ENCODE peak calls at places on chromosomes 1 and 21, in seven cellular contexts. One of them, this sample, is unnamed. For H3K4me1, the result is how much of the 10 kb centered on the place peaks cover.

GRCh38 chr1:35452086-35452485 is 105.1 kb downstream of the KIAA0319L start:
- DNase-seq in neuronal stem cell: no peak
- DNase-seq in left ventricle myocardium inferior: peak
- DNase-seq in GM12878: no peak
- DNase-seq in HCT116: no peak
- DNase-seq in heart right ventricle: peak
- DNase-seq in endodermal cell: no peak
- DNase-seq in this sample: no peak

GRCh38 chr1:173266845-173267244 is 59.7 kb upstream of the TNFSF4 start:
- DNase-seq in GM12878: no peak
- DNase-seq in endodermal cell: no peak
- DNase-seq in heart right ventricle: no peak
- DNase-seq in HCT116: no peak
- DNase-seq in left ventricle myocardium inferior: no peak
- DNase-seq in neuronal stem cell: no peak
- DNase-seq in this sample: no peak

GRCh38 chr21:38266732-38267131 is 9.9 kb downstream of the KCNJ15 start:
- DNase-seq in neuronal stem cell: no peak
- DNase-seq in endodermal cell: no peak
- DNase-seq in left ventricle myocardium inferior: no peak
- DNase-seq in GM12878: no peak
- DNase-seq in heart right ventricle: no peak
- DNase-seq in HCT116: no peak
- DNase-seq in this sample: no peak

GRCh38 chr1:48115835-48116234 is 106.7 kb upstream of the SLC5A9 start:
- DNase-seq in left ventricle myocardium inferior: no peak
- DNase-seq in neuronal stem cell: no peak
- DNase-seq in GM12878: no peak
- DNase-seq in HCT116: no peak
- DNase-seq in endodermal cell: no peak
- DNase-seq in heart right ventricle: no peak
- DNase-seq in this sample: no peak

GRCh38 chr1:174682419-174683008 is 234.8 kb downstream of the GPR52 start:
- DNase-seq in heart right ventricle: no peak
- DNase-seq in neuronal stem cell: no peak
- DNase-seq in HCT116: no peak
- DNase-seq in GM12878: no peak
- DNase-seq in left ventricle myocardium inferior: no peak
- DNase-seq in endodermal cell: no peak
- DNase-seq in this sample: no peak

GRCh38 chr1:46171351-46171750 is 3.5 kb upstream of the TSPAN1 start:
- DNase-seq in endodermal cell: no peak
- DNase-seq in left ventricle myocardium inferior: peak
- DNase-seq in GM12878: no peak
- DNase-seq in heart right ventricle: peak
- DNase-seq in neuronal stem cell: no peak
- DNase-seq in HCT116: no peak
- DNase-seq in this sample: no peak

GRCh38 chr1:226569879-226570547 is 21.4 kb downstream of the STUM start:
- DNase-seq in neuronal stem cell: peak
- DNase-seq in endodermal cell: peak
- DNase-seq in GM12878: no peak
- DNase-seq in heart right ventricle: no peak
- DNase-seq in left ventricle myocardium inferior: no peak
- DNase-seq in HCT116: peak
- DNase-seq in this sample: no peak

GRCh38 chr1:222928212-222928611 is 113.4 kb downstream of the DISP1 start:
- DNase-seq in neuronal stem cell: peak
- DNase-seq in left ventricle myocardium inferior: peak
- DNase-seq in GM12878: no peak
- DNase-seq in endodermal cell: peak
- DNase-seq in HCT116: no peak
- DNase-seq in heart right ventricle: peak
- DNase-seq in this sample: peak

GRCh38 chr1:8878448-8879347 is at the start of gene ENO1:
- DNase-seq in HCT116: peak
- DNase-seq in heart right ventricle: peak
- DNase-seq in neuronal stem cell: peak
- DNase-seq in endodermal cell: peak
- DNase-seq in GM12878: peak
- DNase-seq in left ventricle myocardium inferior: peak
- DNase-seq in this sample: peak

GRCh38 chr1:218368686-218369085 is 23.6 kb downstream of the TGFB2 start:
- DNase-seq in left ventricle myocardium inferior: no peak
- DNase-seq in HCT116: no peak
- DNase-seq in GM12878: no peak
- DNase-seq in heart right ventricle: no peak
- DNase-seq in endodermal cell: no peak
- DNase-seq in neuronal stem cell: no peak
- DNase-seq in this sample: no peak
- H3K4me1 ChIP-seq in left ventricle myocardium inferior: under half
- H3K4me1 ChIP-seq in HCT116: under half
- H3K4me1 ChIP-seq in GM12878: under half
- H3K4me1 ChIP-seq in heart right ventricle: under half
- H3K4me1 ChIP-seq in endodermal cell: under half
- H3K4me1 ChIP-seq in neuronal stem cell: under half
- H3K4me1 ChIP-seq in this sample: under half

GRCh38 chr1:145688328-145688727 is 18.8 kb downstream of the PDZK1 start:
- DNase-seq in GM12878: no peak
- DNase-seq in HCT116: no peak
- DNase-seq in heart right ventricle: no peak
- DNase-seq in left ventricle myocardium inferior: no peak
- DNase-seq in neuronal stem cell: no peak
- DNase-seq in endodermal cell: peak
- DNase-seq in this sample: no peak

GRCh38 chr1:145690587-145691558 is 16.3 kb downstream of the PDZK1 start:
- DNase-seq in left ventricle myocardium inferior: no peak
- DNase-seq in GM12878: peak
- DNase-seq in endodermal cell: peak
- DNase-seq in HCT116: no peak
- DNase-seq in neuronal stem cell: no peak
- DNase-seq in heart right ventricle: no peak
- DNase-seq in this sample: peak

GRCh38 chr1:145692785-145693443 is 14.3 kb downstream of the PDZK1 start:
- DNase-seq in left ventricle myocardium inferior: no peak
- DNase-seq in GM12878: no peak
- DNase-seq in endodermal cell: no peak
- DNase-seq in HCT116: no peak
- DNase-seq in heart right ventricle: no peak
- DNase-seq in neuronal stem cell: no peak
- DNase-seq in this sample: no peak

GRCh38 chr1:145689922-145690321 is 17.2 kb downstream of the PDZK1 start:
- DNase-seq in GM12878: no peak
- DNase-seq in left ventricle myocardium inferior: no peak
- DNase-seq in neuronal stem cell: no peak
- DNase-seq in heart right ventricle: no peak
- DNase-seq in HCT116: no peak
- DNase-seq in endodermal cell: peak
- DNase-seq in this sample: no peak

GRCh38 chr1:145688924-145689323 is 18.2 kb downstream of the PDZK1 start:
- DNase-seq in GM12878: no peak
- DNase-seq in neuronal stem cell: no peak
- DNase-seq in heart right ventricle: no peak
- DNase-seq in HCT116: no peak
- DNase-seq in left ventricle myocardium inferior: no peak
- DNase-seq in endodermal cell: no peak
- DNase-seq in this sample: no peak
- H3K4me1 ChIP-seq in GM12878: under half
- H3K4me1 ChIP-seq in neuronal stem cell: under half
- H3K4me1 ChIP-seq in heart right ventricle: under half
- H3K4me1 ChIP-seq in HCT116: under half
- H3K4me1 ChIP-seq in left ventricle myocardium inferior: under half
- H3K4me1 ChIP-seq in endodermal cell: under half
- H3K4me1 ChIP-seq in this sample: under half

DNA sequence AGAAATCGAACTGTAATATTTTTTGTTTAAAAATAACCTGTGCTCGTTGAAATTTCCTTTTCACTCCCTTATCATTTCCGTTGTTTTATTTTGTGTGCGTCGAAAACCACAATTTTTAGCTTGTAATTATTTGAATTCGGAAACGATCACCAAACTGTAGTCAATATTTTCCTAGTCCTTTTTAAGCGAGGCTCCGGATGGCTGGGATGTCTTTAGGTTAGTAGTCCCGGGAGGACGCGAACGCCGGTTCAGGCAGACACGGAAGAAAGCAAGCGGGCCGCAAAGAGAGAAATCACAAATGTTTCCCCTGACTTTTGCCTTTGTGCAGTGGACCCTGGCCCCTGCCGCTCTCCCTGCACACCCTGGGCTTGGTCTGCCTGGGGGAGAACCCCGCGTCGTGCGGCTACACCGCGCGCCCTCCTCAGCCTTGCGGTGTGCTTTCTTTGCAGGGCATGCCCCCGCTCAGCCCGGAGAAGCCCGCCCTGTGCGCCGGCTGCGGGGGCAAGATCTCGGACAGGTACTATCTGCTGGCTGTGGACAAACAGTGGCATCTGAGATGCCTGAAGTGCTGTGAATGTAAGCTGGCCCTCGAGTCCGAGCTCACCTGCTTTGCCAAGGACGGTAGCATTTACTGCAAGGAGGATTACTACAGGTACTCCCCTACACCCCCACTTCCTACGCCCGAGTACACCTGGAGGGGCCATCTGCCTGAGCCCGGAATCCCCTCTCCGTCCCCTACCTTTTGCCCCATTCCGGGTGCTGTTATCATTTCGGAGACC is 2.5 kb downstream of the LHX9 start:
- DNase-seq in heart right ventricle: no peak
- DNase-seq in HCT116: no peak
- DNase-seq in left ventricle myocardium inferior: no peak
- DNase-seq in neuronal stem cell: peak
- DNase-seq in endodermal cell: peak
- DNase-seq in GM12878: no peak
- DNase-seq in this sample: no peak
- H3K4me1 ChIP-seq in heart right ventricle: half or more
- H3K4me1 ChIP-seq in HCT116: under half
- H3K4me1 ChIP-seq in left ventricle myocardium inferior: half or more
- H3K4me1 ChIP-seq in neuronal stem cell: under half
- H3K4me1 ChIP-seq in endodermal cell: under half
- H3K4me1 ChIP-seq in GM12878: under half
- H3K4me1 ChIP-seq in this sample: under half

DNA sequence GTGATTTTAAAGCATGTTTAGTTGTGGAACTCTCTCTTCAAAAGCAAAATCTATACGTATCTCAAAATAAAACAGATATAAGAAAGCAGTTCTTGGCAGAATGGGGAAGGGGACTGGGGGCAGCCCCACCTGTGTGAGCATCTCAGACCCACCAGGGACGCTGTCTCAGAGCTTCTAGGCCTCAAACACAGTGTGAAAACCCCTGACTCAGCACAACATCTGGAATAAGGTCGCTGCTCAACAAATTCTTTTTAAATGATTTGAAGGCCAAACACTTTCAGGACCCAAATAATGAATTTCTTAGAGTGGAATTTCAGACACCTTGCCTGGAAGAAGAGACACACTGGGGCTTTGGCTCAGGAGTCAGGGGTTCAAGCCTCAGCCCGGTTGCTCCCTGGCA is 27.1 kb upstream of the GRHL3 start:
- DNase-seq in neuronal stem cell: no peak
- DNase-seq in left ventricle myocardium inferior: no peak
- DNase-seq in endodermal cell: no peak
- DNase-seq in HCT116: no peak
- DNase-seq in heart right ventricle: no peak
- DNase-seq in GM12878: no peak
- DNase-seq in this sample: no peak
- H3K4me1 ChIP-seq in neuronal stem cell: under half
- H3K4me1 ChIP-seq in left ventricle myocardium inferior: under half
- H3K4me1 ChIP-seq in endodermal cell: under half
- H3K4me1 ChIP-seq in HCT116: under half
- H3K4me1 ChIP-seq in heart right ventricle: under half
- H3K4me1 ChIP-seq in GM12878: under half
- H3K4me1 ChIP-seq in this sample: under half

GRCh38 chr1:67723126-67723525 is 38.1 kb downstream of the GADD45A start:
- DNase-seq in heart right ventricle: no peak
- DNase-seq in endodermal cell: no peak
- DNase-seq in GM12878: no peak
- DNase-seq in neuronal stem cell: no peak
- DNase-seq in left ventricle myocardium inferior: no peak
- DNase-seq in HCT116: no peak
- DNase-seq in this sample: no peak

GRCh38 chr1:67724928-67725560 is 40.0 kb downstream of the GADD45A start:
- DNase-seq in GM12878: no peak
- DNase-seq in endodermal cell: no peak
- DNase-seq in HCT116: no peak
- DNase-seq in neuronal stem cell: no peak
- DNase-seq in heart right ventricle: peak
- DNase-seq in left ventricle myocardium inferior: peak
- DNase-seq in this sample: peak

GRCh38 chr1:67723620-67724019 is 38.6 kb downstream of the GADD45A start:
- DNase-seq in GM12878: no peak
- DNase-seq in heart right ventricle: peak
- DNase-seq in left ventricle myocardium inferior: no peak
- DNase-seq in endodermal cell: no peak
- DNase-seq in neuronal stem cell: no peak
- DNase-seq in HCT116: no peak
- DNase-seq in this sample: no peak

GRCh38 chr1:67729872-67730271 is 44.9 kb downstream of the GADD45A start:
- DNase-seq in neuronal stem cell: no peak
- DNase-seq in left ventricle myocardium inferior: no peak
- DNase-seq in endodermal cell: no peak
- DNase-seq in GM12878: no peak
- DNase-seq in heart right ventricle: no peak
- DNase-seq in HCT116: no peak
- DNase-seq in this sample: no peak

DNA sequence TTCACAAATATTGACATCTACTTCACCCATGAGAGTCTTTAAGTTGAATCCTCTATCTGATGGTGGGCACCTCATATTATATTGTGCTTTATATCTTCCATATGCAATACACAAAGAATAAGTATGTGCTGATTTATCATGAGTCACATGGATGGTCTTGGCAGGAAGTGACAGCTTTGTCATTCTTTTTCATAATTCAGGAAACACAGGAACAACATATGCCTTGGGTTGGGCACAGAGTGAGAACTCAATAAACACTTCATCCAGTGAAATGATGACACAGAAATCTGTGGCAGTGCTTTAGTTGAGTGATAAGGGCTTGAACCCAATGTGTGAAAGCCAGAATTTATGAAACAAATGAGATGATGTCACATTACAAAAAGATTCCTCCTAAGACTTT is 41.2 kb downstream of the GADD45A start:
- DNase-seq in HCT116: no peak
- DNase-seq in neuronal stem cell: no peak
- DNase-seq in endodermal cell: no peak
- DNase-seq in GM12878: no peak
- DNase-seq in left ventricle myocardium inferior: no peak
- DNase-seq in heart right ventricle: no peak
- DNase-seq in this sample: no peak
- H3K4me1 ChIP-seq in HCT116: under half
- H3K4me1 ChIP-seq in neuronal stem cell: under half
- H3K4me1 ChIP-seq in endodermal cell: under half
- H3K4me1 ChIP-seq in GM12878: under half
- H3K4me1 ChIP-seq in left ventricle myocardium inferior: half or more
- H3K4me1 ChIP-seq in heart right ventricle: half or more
- H3K4me1 ChIP-seq in this sample: under half

This sample was measured in HAP-1.